ENCODE peak calls at places on chromosomes 6 and 20, in six cellular contexts. One of them, this sample, is unnamed.

GRCh38 chr6:166584813-166585429 is 1.6 kb downstream of the RAMACL start:
- DNase-seq in NCI-H1092 treated with DMSO at 0.1 percent for 48 hours: no peak
- DNase-seq in left lung: no peak
- DNase-seq in T-helper 2 cell: no peak
- DNase-seq in B cell: no peak
- DNase-seq in EL: no peak
- DNase-seq in this sample: peak; percentile 27

GRCh38 chr6:150072201-150072600 is 3.3 kb upstream of the ULBP3 start:
- DNase-seq in B cell: no peak
- DNase-seq in NCI-H1092 treated with DMSO at 0.1 percent for 48 hours: no peak
- DNase-seq in EL: peak; percentile 63
- DNase-seq in left lung: peak; percentile 89
- DNase-seq in T-helper 2 cell: peak; percentile 49
- DNase-seq in this sample: peak; percentile 16

GRCh38 chr6:28988536-28989415 is 16.3 kb downstream of the ZNF311 start:
- DNase-seq in NCI-H1092 treated with DMSO at 0.1 percent for 48 hours: no peak
- DNase-seq in B cell: peak; percentile 73
- DNase-seq in left lung: peak; percentile 79
- DNase-seq in T-helper 2 cell: peak; percentile 73
- DNase-seq in EL: peak; percentile 56
- DNase-seq in this sample: peak; percentile 61

GRCh38 chr6:130913119-130913518 is 85.9 kb downstream of the SMLR1 start:
- DNase-seq in T-helper 2 cell: peak; percentile 64
- DNase-seq in EL: no peak
- DNase-seq in NCI-H1092 treated with DMSO at 0.1 percent for 48 hours: no peak
- DNase-seq in left lung: no peak
- DNase-seq in B cell: no peak
- DNase-seq in this sample: no peak

GRCh38 chr20:51831891-51832675 is 29.8 kb upstream of the SALL4 start:
- DNase-seq in T-helper 2 cell: no peak
- DNase-seq in NCI-H1092 treated with DMSO at 0.1 percent for 48 hours: no peak
- DNase-seq in left lung: no peak
- DNase-seq in B cell: no peak
- DNase-seq in EL: peak; percentile 12
- DNase-seq in this sample: peak; percentile 3

GRCh38 chr6:108169801-108170606 is 4.2 kb downstream of the NR2E1 start:
- DNase-seq in T-helper 2 cell: no peak
- DNase-seq in left lung: no peak
- DNase-seq in B cell: no peak
- DNase-seq in EL: no peak
- DNase-seq in NCI-H1092 treated with DMSO at 0.1 percent for 48 hours: no peak
- DNase-seq in this sample: no peak

GRCh38 chr20:53884859-53885654 is 185.3 kb downstream of the BCAS1 start:
- DNase-seq in left lung: no peak
- DNase-seq in T-helper 2 cell: no peak
- DNase-seq in B cell: no peak
- DNase-seq in EL: no peak
- DNase-seq in NCI-H1092 treated with DMSO at 0.1 percent for 48 hours: no peak
- DNase-seq in this sample: no peak

GRCh38 chr6:31058128-31058894 is 48.0 kb downstream of the MUC22 start:
- DNase-seq in NCI-H1092 treated with DMSO at 0.1 percent for 48 hours: peak; percentile 2
- DNase-seq in EL: peak; percentile 93
- DNase-seq in left lung: no peak
- DNase-seq in B cell: no peak
- DNase-seq in T-helper 2 cell: peak; percentile 9
- DNase-seq in this sample: peak; percentile 98

GRCh38 chr6:18503588-18504231 is 116.6 kb downstream of the RNF144B start:
- DNase-seq in B cell: peak; percentile 71
- DNase-seq in EL: peak; percentile 85
- DNase-seq in left lung: peak; percentile 58
- DNase-seq in NCI-H1092 treated with DMSO at 0.1 percent for 48 hours: peak; percentile 77
- DNase-seq in T-helper 2 cell: peak; percentile 57
- DNase-seq in this sample: peak; percentile 85

GRCh38 chr20:358891-359555 is 12.1 kb downstream of the NRSN2 start:
- DNase-seq in EL: no peak
- DNase-seq in NCI-H1092 treated with DMSO at 0.1 percent for 48 hours: no peak
- DNase-seq in left lung: no peak
- DNase-seq in T-helper 2 cell: no peak
- DNase-seq in B cell: no peak
- DNase-seq in this sample: no peak

GRCh38 chr6:43455034-43455747 is at the start of gene DLK2:
- DNase-seq in EL: peak; percentile 33
- DNase-seq in NCI-H1092 treated with DMSO at 0.1 percent for 48 hours: peak; percentile 53
- DNase-seq in B cell: no peak
- DNase-seq in left lung: no peak
- DNase-seq in T-helper 2 cell: peak; percentile 33
- DNase-seq in this sample: no peak

GRCh38 chr6:152185158-152185574 is 377.7 kb downstream of the ESR1 start:
- DNase-seq in left lung: no peak
- DNase-seq in NCI-H1092 treated with DMSO at 0.1 percent for 48 hours: no peak
- DNase-seq in EL: no peak
- DNase-seq in B cell: no peak
- DNase-seq in T-helper 2 cell: peak; percentile 89
- DNase-seq in this sample: no peak

GRCh38 chr6:39870950-39871349 is 63.3 kb downstream of the MOCS1 start:
- DNase-seq in EL: no peak
- DNase-seq in left lung: no peak
- DNase-seq in B cell: no peak
- DNase-seq in NCI-H1092 treated with DMSO at 0.1 percent for 48 hours: no peak
- DNase-seq in T-helper 2 cell: no peak
- DNase-seq in this sample: no peak

GRCh38 chr6:39812853-39813533 is 20.8 kb downstream of the DAAM2 start:
- DNase-seq in T-helper 2 cell: no peak
- DNase-seq in EL: peak; percentile 52
- DNase-seq in B cell: no peak
- DNase-seq in left lung: peak; percentile 57
- DNase-seq in NCI-H1092 treated with DMSO at 0.1 percent for 48 hours: peak; percentile 0
- DNase-seq in this sample: peak; percentile 68

GRCh38 chr6:107534762-107535161 is 44.8 kb downstream of the SOBP start:
- DNase-seq in NCI-H1092 treated with DMSO at 0.1 percent for 48 hours: no peak
- DNase-seq in T-helper 2 cell: no peak
- DNase-seq in left lung: no peak
- DNase-seq in B cell: no peak
- DNase-seq in EL: no peak
- DNase-seq in this sample: no peak

GRCh38 chr6:156685823-156686428 is 91.3 kb upstream of the ARID1B start:
- DNase-seq in T-helper 2 cell: no peak
- DNase-seq in B cell: no peak
- DNase-seq in NCI-H1092 treated with DMSO at 0.1 percent for 48 hours: peak; percentile 49
- DNase-seq in left lung: no peak
- DNase-seq in EL: no peak
- DNase-seq in this sample: no peak

GRCh38 chr20:59013031-59013951 is 5.9 kb upstream of the TUBB1 start:
- DNase-seq in B cell: no peak
- DNase-seq in NCI-H1092 treated with DMSO at 0.1 percent for 48 hours: no peak
- DNase-seq in left lung: no peak
- DNase-seq in T-helper 2 cell: no peak
- DNase-seq in EL: no peak
- DNase-seq in this sample: no peak

GRCh38 chr6:166318227-166318626 is 10.0 kb upstream of the PRR18 start:
- DNase-seq in NCI-H1092 treated with DMSO at 0.1 percent for 48 hours: no peak
- DNase-seq in T-helper 2 cell: no peak
- DNase-seq in left lung: no peak
- DNase-seq in EL: no peak
- DNase-seq in B cell: no peak
- DNase-seq in this sample: no peak

GRCh38 chr20:34820805-34821578 is 4.5 kb downstream of the NCOA6 start:
- DNase-seq in EL: no peak
- DNase-seq in left lung: no peak
- DNase-seq in NCI-H1092 treated with DMSO at 0.1 percent for 48 hours: no peak
- DNase-seq in T-helper 2 cell: no peak
- DNase-seq in B cell: no peak
- DNase-seq in this sample: no peak

GRCh38 chr20:33653218-33653899 is 8.8 kb upstream of the C20orf144 start:
- DNase-seq in NCI-H1092 treated with DMSO at 0.1 percent for 48 hours: peak; percentile 89
- DNase-seq in EL: peak; percentile 71
- DNase-seq in T-helper 2 cell: peak; percentile 47
- DNase-seq in B cell: peak; percentile 62
- DNase-seq in left lung: no peak
- DNase-seq in this sample: peak; percentile 66

GRCh38 chr6:78835817-78836216 is 31.5 kb upstream of the IRAK1BP1 start:
- DNase-seq in left lung: no peak
- DNase-seq in EL: no peak
- DNase-seq in T-helper 2 cell: no peak
- DNase-seq in NCI-H1092 treated with DMSO at 0.1 percent for 48 hours: no peak
- DNase-seq in B cell: no peak
- DNase-seq in this sample: peak; percentile 4

GRCh38 chr6:77986380-77987034 is 333.7 kb downstream of the MEI4 start:
- DNase-seq in B cell: no peak
- DNase-seq in NCI-H1092 treated with DMSO at 0.1 percent for 48 hours: no peak
- DNase-seq in left lung: no peak
- DNase-seq in EL: no peak
- DNase-seq in T-helper 2 cell: no peak
- DNase-seq in this sample: no peak

GRCh38 chr6:167661456-167662103 is 165.1 kb upstream of the AFDN start:
- DNase-seq in EL: no peak
- DNase-seq in NCI-H1092 treated with DMSO at 0.1 percent for 48 hours: no peak
- DNase-seq in B cell: no peak
- DNase-seq in T-helper 2 cell: no peak
- DNase-seq in left lung: no peak
- DNase-seq in this sample: no peak

GRCh38 chr6:46642928-46643751 is 9.5 kb downstream of the CYP39A1 start:
- DNase-seq in T-helper 2 cell: peak; percentile 73
- DNase-seq in left lung: no peak
- DNase-seq in EL: no peak
- DNase-seq in NCI-H1092 treated with DMSO at 0.1 percent for 48 hours: no peak
- DNase-seq in B cell: no peak
- DNase-seq in this sample: no peak

GRCh38 chr6:136103763-136104311 is 146.3 kb downstream of the MTFR2 start:
- DNase-seq in T-helper 2 cell: no peak
- DNase-seq in NCI-H1092 treated with DMSO at 0.1 percent for 48 hours: no peak
- DNase-seq in left lung: no peak
- DNase-seq in B cell: no peak
- DNase-seq in EL: no peak
- DNase-seq in this sample: no peak

GRCh38 chr20:37670426-37670825 is 23.4 kb upstream of the CTNNBL1 start:
- DNase-seq in left lung: no peak
- DNase-seq in B cell: no peak
- DNase-seq in NCI-H1092 treated with DMSO at 0.1 percent for 48 hours: peak; percentile 87
- DNase-seq in EL: peak; percentile 55
- DNase-seq in T-helper 2 cell: no peak
- DNase-seq in this sample: no peak

GRCh38 chr6:165404703-165405102 is 95.3 kb upstream of the C6orf118 start:
- DNase-seq in EL: no peak
- DNase-seq in T-helper 2 cell: peak; percentile 19
- DNase-seq in left lung: no peak
- DNase-seq in NCI-H1092 treated with DMSO at 0.1 percent for 48 hours: no peak
- DNase-seq in B cell: no peak
- DNase-seq in this sample: peak; percentile 5

GRCh38 chr20:50165687-50166554 is 12.4 kb upstream of the PEDS1 start:
- DNase-seq in left lung: peak; percentile 97
- DNase-seq in EL: peak; percentile 100
- DNase-seq in T-helper 2 cell: peak; percentile 85
- DNase-seq in NCI-H1092 treated with DMSO at 0.1 percent for 48 hours: peak; percentile 92
- DNase-seq in B cell: peak; percentile 86
- DNase-seq in this sample: peak; percentile 100

GRCh38 chr20:23640873-23641667 is 3.3 kb upstream of the CST3 start:
- DNase-seq in left lung: no peak
- DNase-seq in NCI-H1092 treated with DMSO at 0.1 percent for 48 hours: no peak
- DNase-seq in B cell: no peak
- DNase-seq in T-helper 2 cell: no peak
- DNase-seq in EL: no peak
- DNase-seq in this sample: no peak

GRCh38 chr6:8858854-8859257 is 423.5 kb upstream of the SLC35B3 start:
- DNase-seq in EL: no peak
- DNase-seq in T-helper 2 cell: no peak
- DNase-seq in B cell: no peak
- DNase-seq in left lung: no peak
- DNase-seq in NCI-H1092 treated with DMSO at 0.1 percent for 48 hours: no peak
- DNase-seq in this sample: no peak

GRCh38 chr6:22433745-22434144 is 135.6 kb upstream of the HDGFL1 start:
- DNase-seq in NCI-H1092 treated with DMSO at 0.1 percent for 48 hours: no peak
- DNase-seq in left lung: no peak
- DNase-seq in B cell: no peak
- DNase-seq in EL: no peak
- DNase-seq in T-helper 2 cell: no peak
- DNase-seq in this sample: no peak

GRCh38 chr6:138614151-138614550 is 114.9 kb upstream of the NHSL1 start:
- DNase-seq in NCI-H1092 treated with DMSO at 0.1 percent for 48 hours: no peak
- DNase-seq in B cell: no peak
- DNase-seq in T-helper 2 cell: no peak
- DNase-seq in left lung: no peak
- DNase-seq in EL: no peak
- DNase-seq in this sample: peak; percentile 7

GRCh38 chr20:53413188-53413631 is 180.4 kb downstream of the ZNF217 start:
- DNase-seq in EL: no peak
- DNase-seq in left lung: peak; percentile 39
- DNase-seq in T-helper 2 cell: peak; percentile 67
- DNase-seq in NCI-H1092 treated with DMSO at 0.1 percent for 48 hours: peak; percentile 41
- DNase-seq in B cell: peak; percentile 76
- DNase-seq in this sample: no peak

GRCh38 chr20:57374343-57374930 is 16.8 kb upstream of the RBM38 start:
- DNase-seq in NCI-H1092 treated with DMSO at 0.1 percent for 48 hours: no peak
- DNase-seq in left lung: no peak
- DNase-seq in B cell: no peak
- DNase-seq in T-helper 2 cell: no peak
- DNase-seq in EL: no peak
- DNase-seq in this sample: no peak

GRCh38 chr6:132132911-132133639 is 181.9 kb upstream of the CCN2 start:
- DNase-seq in left lung: no peak
- DNase-seq in B cell: no peak
- DNase-seq in T-helper 2 cell: no peak
- DNase-seq in NCI-H1092 treated with DMSO at 0.1 percent for 48 hours: no peak
- DNase-seq in EL: peak; percentile 62
- DNase-seq in this sample: peak; percentile 85

GRCh38 chr6:111260570-111261298 is 173.4 kb downstream of the SLC16A10 start:
- DNase-seq in left lung: no peak
- DNase-seq in T-helper 2 cell: no peak
- DNase-seq in B cell: no peak
- DNase-seq in EL: peak; percentile 28
- DNase-seq in NCI-H1092 treated with DMSO at 0.1 percent for 48 hours: no peak
- DNase-seq in this sample: peak; percentile 53

This sample was measured in IMR-90.